ENCODE peak calls at places on chromosomes 4 and X, in five cellular contexts. F is activated T-helper 1 cell treated with anti-CD3 and anti-CD28 coated beads, Interleukin-2, amount 50 U/mL, for 16 hours; R is heart right ventricle; Y is SJSA1; O is stimulated activated CD4-positive, alpha-beta T cell treated with anti-CD3 and anti-CD28 coated beads, Interleukin-15, amount 100 ng/mL, for 1 hour. K is an unnamed sample.

GRCh38 chrX:67555578-67556203 is 11.9 kb downstream of the AR start:
- DNase-seq in F (no peak), R (no peak), Y (no peak), O (no peak), K (no peak)

GRCh38 chrX:42519666-42520231 is 258.2 kb downstream of the PPP1R2C start:
- DNase-seq in F (no peak), R (no peak), Y (no peak), O (no peak), K (no peak)

GRCh38 chr4:118756429-118756828 is 71.2 kb downstream of the METTL14 start:
- DNase-seq in F (no peak), R (no peak), Y (no peak), O (no peak), K (no peak)

GRCh38 chrX:45849261-45849660 is 648.6 kb upstream of the DIPK2B start:
- DNase-seq in F (no peak), R (no peak), Y (peak), O (no peak), K (no peak)

GRCh38 chr4:52869196-52869595 is 7.1 kb downstream of the RASL11B start:
- DNase-seq in F (no peak), R (peak), Y (no peak), O (no peak), K (peak)

GRCh38 chr4:138090145-138090917 is 151.8 kb downstream of the SLC7A11 start:
- DNase-seq in F (no peak), R (peak), Y (peak), O (no peak), K (peak)

GRCh38 chrX:48045410-48046311 is 25.8 kb downstream of the ZNF630 start:
- DNase-seq in F (no peak), R (peak), Y (no peak), O (no peak), K (no peak)

GRCh38 chr4:169293343-169294176 is 22.8 kb upstream of the SH3RF1 start:
- DNase-seq in F (no peak), R (no peak), Y (no peak), O (no peak), K (no peak)

GRCh38 chr4:61442936-61443335 is 242.8 kb downstream of the ADGRL3 start:
- DNase-seq in F (no peak), R (no peak), Y (no peak), O (no peak), K (no peak)

GRCh38 chr4:2261110-2261852 is 628 bp downstream of the MXD4 start:
- DNase-seq in F (peak), R (peak), Y (no peak), O (no peak), K (peak)